ENCODE peak calls at places on chromosomes 4 and X, in seven cellular contexts. One of them, this sample, is unnamed.
A peak's percentile ranks its signal among the peaks of the same experiment; 100 is the strongest.

GRCh38 chrX:1336331-1337143 is at the start of gene IL3RA:
- DNase-seq in left ventricle myocardium inferior: no peak
- DNase-seq in fibroblast of mammary gland: no peak
- DNase-seq in progenitor cell of endocrine pancreas: no peak
- DNase-seq in psoas muscle: no peak
- DNase-seq in lower lobe of right lung: peak; percentile 66
- DNase-seq in tibial artery: peak; percentile 73
- DNase-seq in this sample: peak; percentile 22

GRCh38 chr4:67575232-67575888 is 16.8 kb downstream of the STAP1 start:
- DNase-seq in psoas muscle: no peak
- DNase-seq in tibial artery: no peak
- DNase-seq in left ventricle myocardium inferior: no peak
- DNase-seq in progenitor cell of endocrine pancreas: no peak
- DNase-seq in lower lobe of right lung: no peak
- DNase-seq in fibroblast of mammary gland: no peak
- DNase-seq in this sample: no peak

GRCh38 chr4:8240211-8241041 is 29.1 kb upstream of the HTRA3 start:
- DNase-seq in lower lobe of right lung: no peak
- DNase-seq in psoas muscle: no peak
- DNase-seq in tibial artery: no peak
- DNase-seq in fibroblast of mammary gland: no peak
- DNase-seq in progenitor cell of endocrine pancreas: no peak
- DNase-seq in left ventricle myocardium inferior: no peak
- DNase-seq in this sample: no peak

GRCh38 chrX:101357166-101357795 is 8.7 kb upstream of the TIMM8A start:
- DNase-seq in progenitor cell of endocrine pancreas: no peak
- DNase-seq in lower lobe of right lung: no peak
- DNase-seq in psoas muscle: no peak
- DNase-seq in left ventricle myocardium inferior: no peak
- DNase-seq in tibial artery: no peak
- DNase-seq in fibroblast of mammary gland: peak; percentile 19
- DNase-seq in this sample: no peak

GRCh38 chr4:142886566-142886965 is 40.5 kb upstream of the INPP4B start:
- DNase-seq in psoas muscle: no peak
- DNase-seq in tibial artery: no peak
- DNase-seq in fibroblast of mammary gland: no peak
- DNase-seq in left ventricle myocardium inferior: no peak
- DNase-seq in progenitor cell of endocrine pancreas: no peak
- DNase-seq in lower lobe of right lung: no peak
- DNase-seq in this sample: no peak

GRCh38 chrX:22686138-22686541 is 313.6 kb upstream of the DDX53 start:
- DNase-seq in tibial artery: peak; percentile 74
- DNase-seq in psoas muscle: peak; percentile 19
- DNase-seq in progenitor cell of endocrine pancreas: no peak
- DNase-seq in left ventricle myocardium inferior: peak; percentile 14
- DNase-seq in fibroblast of mammary gland: peak; percentile 84
- DNase-seq in lower lobe of right lung: no peak
- DNase-seq in this sample: no peak

GRCh38 chr4:61397174-61397573 is 197.0 kb downstream of the ADGRL3 start:
- DNase-seq in tibial artery: no peak
- DNase-seq in progenitor cell of endocrine pancreas: no peak
- DNase-seq in psoas muscle: no peak
- DNase-seq in fibroblast of mammary gland: peak; percentile 62
- DNase-seq in lower lobe of right lung: no peak
- DNase-seq in left ventricle myocardium inferior: no peak
- DNase-seq in this sample: no peak

GRCh38 chr4:122783301-122784215 is 43.1 kb upstream of the FGF2 start:
- DNase-seq in left ventricle myocardium inferior: peak; percentile 66
- DNase-seq in psoas muscle: peak; percentile 48
- DNase-seq in fibroblast of mammary gland: peak; percentile 78
- DNase-seq in progenitor cell of endocrine pancreas: no peak
- DNase-seq in tibial artery: peak; percentile 72
- DNase-seq in lower lobe of right lung: peak; percentile 55
- DNase-seq in this sample: no peak

GRCh38 chr4:27094224-27094623 is 233.6 kb downstream of the STIM2 start:
- DNase-seq in progenitor cell of endocrine pancreas: no peak
- DNase-seq in left ventricle myocardium inferior: no peak
- DNase-seq in psoas muscle: no peak
- DNase-seq in fibroblast of mammary gland: no peak
- DNase-seq in lower lobe of right lung: no peak
- DNase-seq in tibial artery: peak; percentile 24
- DNase-seq in this sample: no peak

GRCh38 chrX:40171513-40172168 is 73.9 kb upstream of the BCOR start:
- DNase-seq in lower lobe of right lung: no peak
- DNase-seq in progenitor cell of endocrine pancreas: no peak
- DNase-seq in psoas muscle: peak; percentile 47
- DNase-seq in fibroblast of mammary gland: no peak
- DNase-seq in tibial artery: no peak
- DNase-seq in left ventricle myocardium inferior: no peak
- DNase-seq in this sample: peak; percentile 58

GRCh38 chrX:114626323-114626722 is 42.4 kb downstream of the HTR2C start:
- DNase-seq in lower lobe of right lung: no peak
- DNase-seq in fibroblast of mammary gland: peak; percentile 40
- DNase-seq in psoas muscle: no peak
- DNase-seq in progenitor cell of endocrine pancreas: no peak
- DNase-seq in tibial artery: no peak
- DNase-seq in left ventricle myocardium inferior: no peak
- DNase-seq in this sample: no peak
- TF ChIP-seq CTCF in lower lobe of right lung: peak; percentile 9
- TF ChIP-seq CTCF in fibroblast of mammary gland: peak; percentile 54
- TF ChIP-seq CTCF in psoas muscle: peak; percentile 22
- TF ChIP-seq CTCF in progenitor cell of endocrine pancreas: peak; percentile 77
- TF ChIP-seq CTCF in tibial artery: peak; percentile 21
- TF ChIP-seq CTCF in left ventricle myocardium inferior: peak; percentile 44
- TF ChIP-seq CTCF in this sample: no peak

GRCh38 chr4:58732973-58733372 is 1622.8 kb upstream of the IGFBP7 start:
- DNase-seq in left ventricle myocardium inferior: no peak
- DNase-seq in lower lobe of right lung: no peak
- DNase-seq in progenitor cell of endocrine pancreas: no peak
- DNase-seq in psoas muscle: no peak
- DNase-seq in fibroblast of mammary gland: no peak
- DNase-seq in tibial artery: no peak
- DNase-seq in this sample: no peak
- TF ChIP-seq CTCF in left ventricle myocardium inferior: no peak
- TF ChIP-seq CTCF in lower lobe of right lung: no peak
- TF ChIP-seq CTCF in progenitor cell of endocrine pancreas: peak; percentile 8
- TF ChIP-seq CTCF in psoas muscle: no peak
- TF ChIP-seq CTCF in fibroblast of mammary gland: no peak
- TF ChIP-seq CTCF in tibial artery: no peak
- TF ChIP-seq CTCF in this sample: no peak

DNA sequence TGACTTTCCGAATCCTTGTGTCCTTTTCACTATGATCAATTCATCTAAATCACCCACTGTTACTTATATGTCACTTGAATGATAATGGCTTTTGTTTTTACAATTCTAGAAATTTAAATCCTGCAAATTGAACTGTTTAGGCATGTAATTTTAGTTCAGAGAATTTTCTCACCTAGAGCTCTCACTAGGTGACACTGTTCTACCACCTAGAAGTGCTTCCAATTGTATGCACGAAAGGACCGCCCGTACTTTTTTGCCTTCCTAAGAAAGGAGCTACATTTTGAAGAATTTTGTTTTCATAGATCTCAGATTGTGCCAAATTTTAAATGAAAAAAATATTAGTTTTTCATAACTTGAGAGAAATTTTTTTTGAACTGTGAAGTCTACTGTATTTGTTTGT is 481.6 kb upstream of the FSTL5 start:
- DNase-seq in left ventricle myocardium inferior: no peak
- DNase-seq in fibroblast of mammary gland: no peak
- DNase-seq in psoas muscle: no peak
- DNase-seq in tibial artery: no peak
- DNase-seq in progenitor cell of endocrine pancreas: no peak
- DNase-seq in lower lobe of right lung: no peak
- DNase-seq in this sample: no peak
- TF ChIP-seq CTCF in left ventricle myocardium inferior: peak; percentile 62
- TF ChIP-seq CTCF in fibroblast of mammary gland: no peak
- TF ChIP-seq CTCF in psoas muscle: peak; percentile 62
- TF ChIP-seq CTCF in tibial artery: peak; percentile 16
- TF ChIP-seq CTCF in progenitor cell of endocrine pancreas: peak; percentile 54
- TF ChIP-seq CTCF in lower lobe of right lung: no peak
- TF ChIP-seq CTCF in this sample: no peak

GRCh38 chr4:119087656-119088055 is 48.0 kb upstream of the MYOZ2 start:
- DNase-seq in left ventricle myocardium inferior: no peak
- DNase-seq in psoas muscle: no peak
- DNase-seq in tibial artery: no peak
- DNase-seq in progenitor cell of endocrine pancreas: no peak
- DNase-seq in fibroblast of mammary gland: no peak
- DNase-seq in lower lobe of right lung: no peak
- DNase-seq in this sample: no peak

GRCh38 chr4:119082661-119083060 is 53.0 kb upstream of the MYOZ2 start:
- DNase-seq in fibroblast of mammary gland: no peak
- DNase-seq in progenitor cell of endocrine pancreas: no peak
- DNase-seq in left ventricle myocardium inferior: no peak
- DNase-seq in psoas muscle: no peak
- DNase-seq in tibial artery: no peak
- DNase-seq in lower lobe of right lung: no peak
- DNase-seq in this sample: no peak

GRCh38 chr4:119081943-119082342 is 53.7 kb upstream of the MYOZ2 start:
- DNase-seq in progenitor cell of endocrine pancreas: no peak
- DNase-seq in tibial artery: no peak
- DNase-seq in psoas muscle: no peak
- DNase-seq in left ventricle myocardium inferior: no peak
- DNase-seq in fibroblast of mammary gland: no peak
- DNase-seq in lower lobe of right lung: peak; percentile 47
- DNase-seq in this sample: no peak

GRCh38 chr4:119084503-119084902 is 51.1 kb upstream of the MYOZ2 start:
- DNase-seq in left ventricle myocardium inferior: no peak
- DNase-seq in psoas muscle: no peak
- DNase-seq in tibial artery: no peak
- DNase-seq in lower lobe of right lung: no peak
- DNase-seq in progenitor cell of endocrine pancreas: no peak
- DNase-seq in fibroblast of mammary gland: no peak
- DNase-seq in this sample: no peak

GRCh38 chr4:119087121-119087520 is 48.5 kb upstream of the MYOZ2 start:
- DNase-seq in tibial artery: no peak
- DNase-seq in left ventricle myocardium inferior: no peak
- DNase-seq in progenitor cell of endocrine pancreas: no peak
- DNase-seq in psoas muscle: no peak
- DNase-seq in lower lobe of right lung: no peak
- DNase-seq in fibroblast of mammary gland: peak; percentile 53
- DNase-seq in this sample: no peak
- TF ChIP-seq CTCF in tibial artery: no peak
- TF ChIP-seq CTCF in left ventricle myocardium inferior: peak; percentile 49
- TF ChIP-seq CTCF in progenitor cell of endocrine pancreas: no peak
- TF ChIP-seq CTCF in psoas muscle: peak; percentile 30
- TF ChIP-seq CTCF in lower lobe of right lung: peak; percentile 30
- TF ChIP-seq CTCF in fibroblast of mammary gland: peak; percentile 51
- TF ChIP-seq CTCF in this sample: no peak

GRCh38 chr4:48295116-48295515 is 25.5 kb upstream of the TEC start:
- DNase-seq in tibial artery: no peak
- DNase-seq in progenitor cell of endocrine pancreas: no peak
- DNase-seq in fibroblast of mammary gland: no peak
- DNase-seq in left ventricle myocardium inferior: no peak
- DNase-seq in psoas muscle: no peak
- DNase-seq in lower lobe of right lung: no peak
- DNase-seq in this sample: no peak

DNA sequence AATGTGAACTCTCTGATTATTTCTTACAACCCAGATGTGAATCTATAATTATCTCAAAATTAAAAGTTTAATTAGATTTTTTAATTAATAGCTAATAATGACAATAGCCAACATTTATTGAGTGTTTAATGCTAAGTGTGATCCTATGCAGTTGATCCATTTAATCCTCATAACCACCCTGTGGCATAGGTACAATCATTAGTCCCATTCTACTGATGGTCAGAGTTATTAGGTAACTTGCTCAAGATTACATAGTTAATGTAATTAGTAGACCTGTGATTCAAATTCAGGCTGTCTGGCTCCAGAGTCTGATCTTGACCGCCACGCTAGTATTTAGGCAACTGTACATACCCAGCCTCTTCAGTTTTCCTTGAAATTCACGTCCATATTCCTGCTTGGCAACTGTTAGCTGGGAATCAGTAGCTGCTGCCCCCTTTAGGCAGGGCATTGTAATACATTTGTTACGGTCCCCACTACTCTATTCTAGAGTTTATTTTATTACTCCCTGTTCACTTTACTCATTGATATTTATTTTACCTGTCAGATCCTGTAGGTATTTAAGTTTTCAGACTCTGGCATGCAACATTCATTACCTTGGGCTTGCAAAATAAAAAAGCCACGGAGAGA is 20.6 kb upstream of the TEC start:
- DNase-seq in psoas muscle: no peak
- DNase-seq in progenitor cell of endocrine pancreas: no peak
- DNase-seq in fibroblast of mammary gland: peak; percentile 42
- DNase-seq in left ventricle myocardium inferior: no peak
- DNase-seq in tibial artery: no peak
- DNase-seq in lower lobe of right lung: no peak
- DNase-seq in this sample: peak; percentile 26
- TF ChIP-seq CTCF in psoas muscle: peak; percentile 51
- TF ChIP-seq CTCF in progenitor cell of endocrine pancreas: peak; percentile 37
- TF ChIP-seq CTCF in fibroblast of mammary gland: peak; percentile 84
- TF ChIP-seq CTCF in left ventricle myocardium inferior: peak; percentile 63
- TF ChIP-seq CTCF in tibial artery: peak; percentile 26
- TF ChIP-seq CTCF in lower lobe of right lung: peak; percentile 61
- TF ChIP-seq CTCF in this sample: peak; percentile 85

DNA sequence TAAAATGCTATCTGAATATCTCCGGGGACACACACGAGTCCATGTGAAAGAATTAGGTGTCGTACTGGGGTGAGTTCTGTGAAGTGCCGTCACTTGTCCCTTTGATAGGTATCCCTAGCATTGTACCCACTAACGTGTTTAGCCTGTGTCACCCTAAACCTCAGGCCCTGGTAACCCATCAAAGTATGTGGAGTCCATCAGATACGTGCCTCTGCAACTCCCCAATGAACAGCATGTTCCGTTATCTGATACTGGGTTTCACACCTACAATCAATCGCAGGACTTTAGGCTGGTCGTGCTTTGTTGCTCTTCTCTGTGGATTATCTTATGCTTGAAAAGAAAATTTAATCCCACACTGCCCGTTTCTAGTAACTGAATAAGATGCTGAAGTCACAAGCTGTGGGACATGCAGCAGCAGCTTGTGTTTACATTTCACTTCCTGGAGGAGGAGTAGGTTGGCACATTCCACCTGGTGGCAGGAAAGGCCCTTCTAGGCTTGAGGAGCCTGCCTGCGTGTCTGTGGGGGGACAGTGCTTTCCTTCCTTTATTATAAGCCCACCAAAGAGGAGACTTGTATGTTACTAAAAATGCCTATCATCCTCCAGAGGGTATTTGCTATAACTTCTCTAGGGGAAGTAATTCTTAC is 127.1 kb downstream of the FNIP2 start:
- DNase-seq in tibial artery: no peak
- DNase-seq in lower lobe of right lung: no peak
- DNase-seq in left ventricle myocardium inferior: no peak
- DNase-seq in psoas muscle: no peak
- DNase-seq in fibroblast of mammary gland: peak; percentile 35
- DNase-seq in progenitor cell of endocrine pancreas: no peak
- DNase-seq in this sample: no peak
- TF ChIP-seq CTCF in tibial artery: no peak
- TF ChIP-seq CTCF in lower lobe of right lung: peak; percentile 26
- TF ChIP-seq CTCF in left ventricle myocardium inferior: peak; percentile 10
- TF ChIP-seq CTCF in psoas muscle: no peak
- TF ChIP-seq CTCF in fibroblast of mammary gland: peak; percentile 58
- TF ChIP-seq CTCF in progenitor cell of endocrine pancreas: no peak
- TF ChIP-seq CTCF in this sample: no peak

GRCh38 chr4:161642708-161643107 is 521.1 kb downstream of the FSTL5 start:
- DNase-seq in left ventricle myocardium inferior: no peak
- DNase-seq in tibial artery: no peak
- DNase-seq in psoas muscle: no peak
- DNase-seq in progenitor cell of endocrine pancreas: no peak
- DNase-seq in fibroblast of mammary gland: no peak
- DNase-seq in lower lobe of right lung: no peak
- DNase-seq in this sample: no peak
- TF ChIP-seq CTCF in left ventricle myocardium inferior: no peak
- TF ChIP-seq CTCF in tibial artery: no peak
- TF ChIP-seq CTCF in psoas muscle: no peak
- TF ChIP-seq CTCF in progenitor cell of endocrine pancreas: no peak
- TF ChIP-seq CTCF in fibroblast of mammary gland: no peak
- TF ChIP-seq CTCF in lower lobe of right lung: no peak
- TF ChIP-seq CTCF in this sample: no peak

This sample was measured in activated CD8-positive, alpha-beta T cell treated with anti-CD3 and anti-CD28 coated beads for 36 hours.